ENCODE peak calls at places on chromosomes 6 and 20, in ten cellular contexts. One of them, this sample, is unnamed.
A peak's percentile ranks its signal among the peaks of the same experiment; 100 is the strongest.

GRCh38 chr6:130928993-130929678 is 101.9 kb downstream of the SMLR1 start:
- DNase-seq in astrocyte of the cerebellum: no peak
- DNase-seq in GM12865: no peak
- DNase-seq in body of pancreas: no peak
- DNase-seq in PC-9: peak; percentile 21
- DNase-seq in IMR-90: peak; percentile 91
- DNase-seq in Caco-2: no peak
- DNase-seq in CD4-positive, CD25-positive, alpha-beta regulatory T cell: no peak
- DNase-seq in aorta: no peak
- DNase-seq in left ventricle myocardium inferior: no peak
- DNase-seq in this sample: no peak

GRCh38 chr20:48921883-48922867 is 664 bp downstream of the ARFGEF2 start:
- DNase-seq in astrocyte of the cerebellum: no peak
- DNase-seq in GM12865: no peak
- DNase-seq in body of pancreas: peak; percentile 64
- DNase-seq in PC-9: peak; percentile 71
- DNase-seq in IMR-90: peak; percentile 34
- DNase-seq in Caco-2: peak; percentile 91
- DNase-seq in CD4-positive, CD25-positive, alpha-beta regulatory T cell: no peak
- DNase-seq in aorta: peak; percentile 68
- DNase-seq in left ventricle myocardium inferior: peak; percentile 53
- DNase-seq in this sample: no peak

GRCh38 chr20:40452758-40453157 is 236.3 kb downstream of the MAFB start:
- DNase-seq in astrocyte of the cerebellum: no peak
- DNase-seq in GM12865: no peak
- DNase-seq in body of pancreas: no peak
- DNase-seq in PC-9: no peak
- DNase-seq in IMR-90: no peak
- DNase-seq in Caco-2: no peak
- DNase-seq in CD4-positive, CD25-positive, alpha-beta regulatory T cell: no peak
- DNase-seq in aorta: no peak
- DNase-seq in left ventricle myocardium inferior: no peak
- DNase-seq in this sample: no peak

GRCh38 chr6:13467216-13467600 is 20.2 kb downstream of the GFOD1 start:
- DNase-seq in astrocyte of the cerebellum: no peak
- DNase-seq in GM12865: no peak
- DNase-seq in body of pancreas: no peak
- DNase-seq in PC-9: no peak
- DNase-seq in IMR-90: no peak
- DNase-seq in Caco-2: no peak
- DNase-seq in CD4-positive, CD25-positive, alpha-beta regulatory T cell: no peak
- DNase-seq in aorta: no peak
- DNase-seq in left ventricle myocardium inferior: no peak
- DNase-seq in this sample: no peak

GRCh38 chr20:57062241-57062640 is 204.2 kb downstream of the BMP7 start:
- DNase-seq in astrocyte of the cerebellum: no peak
- DNase-seq in GM12865: no peak
- DNase-seq in body of pancreas: no peak
- DNase-seq in PC-9: no peak
- DNase-seq in IMR-90: no peak
- DNase-seq in Caco-2: no peak
- DNase-seq in CD4-positive, CD25-positive, alpha-beta regulatory T cell: no peak
- DNase-seq in aorta: no peak
- DNase-seq in left ventricle myocardium inferior: no peak
- DNase-seq in this sample: no peak

GRCh38 chr6:107444277-107444676 is 15.1 kb downstream of the PDSS2 start:
- DNase-seq in astrocyte of the cerebellum: no peak
- DNase-seq in GM12865: no peak
- DNase-seq in body of pancreas: no peak
- DNase-seq in PC-9: no peak
- DNase-seq in IMR-90: peak; percentile 15
- DNase-seq in Caco-2: no peak
- DNase-seq in CD4-positive, CD25-positive, alpha-beta regulatory T cell: no peak
- DNase-seq in aorta: no peak
- DNase-seq in left ventricle myocardium inferior: no peak
- DNase-seq in this sample: no peak

GRCh38 chr6:16481680-16482079 is 243.3 kb downstream of the GMPR start:
- DNase-seq in astrocyte of the cerebellum: no peak
- DNase-seq in GM12865: peak; percentile 73
- DNase-seq in body of pancreas: no peak
- DNase-seq in PC-9: no peak
- DNase-seq in IMR-90: no peak
- DNase-seq in Caco-2: no peak
- DNase-seq in CD4-positive, CD25-positive, alpha-beta regulatory T cell: peak; percentile 65
- DNase-seq in aorta: no peak
- DNase-seq in left ventricle myocardium inferior: no peak
- DNase-seq in this sample: peak; percentile 77

GRCh38 chr6:25485820-25486559 is 166.0 kb upstream of the SCGN start:
- DNase-seq in astrocyte of the cerebellum: no peak
- DNase-seq in GM12865: no peak
- DNase-seq in body of pancreas: peak; percentile 51
- DNase-seq in PC-9: no peak
- DNase-seq in IMR-90: no peak
- DNase-seq in Caco-2: no peak
- DNase-seq in CD4-positive, CD25-positive, alpha-beta regulatory T cell: no peak
- DNase-seq in aorta: peak; percentile 52
- DNase-seq in left ventricle myocardium inferior: peak; percentile 66
- DNase-seq in this sample: no peak

GRCh38 chr6:3410385-3411360 is 46.2 kb downstream of the SLC22A23 start:
- DNase-seq in astrocyte of the cerebellum: peak; percentile 49
- DNase-seq in GM12865: peak; percentile 67
- DNase-seq in body of pancreas: peak; percentile 61
- DNase-seq in PC-9: no peak
- DNase-seq in IMR-90: peak; percentile 57
- DNase-seq in Caco-2: peak; percentile 78
- DNase-seq in CD4-positive, CD25-positive, alpha-beta regulatory T cell: peak; percentile 16
- DNase-seq in aorta: peak; percentile 72
- DNase-seq in left ventricle myocardium inferior: no peak
- DNase-seq in this sample: peak; percentile 55

GRCh38 chr20:59253779-59254319 is 46.6 kb upstream of the EDN3 start:
- DNase-seq in astrocyte of the cerebellum: no peak
- DNase-seq in GM12865: no peak
- DNase-seq in body of pancreas: no peak
- DNase-seq in PC-9: no peak
- DNase-seq in IMR-90: no peak
- DNase-seq in Caco-2: no peak
- DNase-seq in CD4-positive, CD25-positive, alpha-beta regulatory T cell: no peak
- DNase-seq in aorta: no peak
- DNase-seq in left ventricle myocardium inferior: no peak
- DNase-seq in this sample: peak; percentile 74

GRCh38 chr20:4726710-4727391 is 5.1 kb downstream of the PRND start:
- DNase-seq in astrocyte of the cerebellum: peak; percentile 16
- DNase-seq in GM12865: peak; percentile 60
- DNase-seq in body of pancreas: no peak
- DNase-seq in PC-9: no peak
- DNase-seq in IMR-90: peak; percentile 82
- DNase-seq in Caco-2: no peak
- DNase-seq in CD4-positive, CD25-positive, alpha-beta regulatory T cell: peak; percentile 33
- DNase-seq in aorta: peak; percentile 67
- DNase-seq in left ventricle myocardium inferior: no peak
- DNase-seq in this sample: peak; percentile 11

GRCh38 chr20:38434310-38434741 is 802 bp downstream of the SNHG17 start:
- DNase-seq in astrocyte of the cerebellum: no peak
- DNase-seq in GM12865: peak; percentile 51
- DNase-seq in body of pancreas: no peak
- DNase-seq in PC-9: no peak
- DNase-seq in IMR-90: peak; percentile 23
- DNase-seq in Caco-2: peak; percentile 59
- DNase-seq in CD4-positive, CD25-positive, alpha-beta regulatory T cell: no peak
- DNase-seq in aorta: peak; percentile 61
- DNase-seq in left ventricle myocardium inferior: no peak
- DNase-seq in this sample: no peak

GRCh38 chr20:35988910-35989463 is 20.6 kb downstream of the CNBD2 start:
- DNase-seq in astrocyte of the cerebellum: no peak
- DNase-seq in GM12865: no peak
- DNase-seq in body of pancreas: no peak
- DNase-seq in PC-9: no peak
- DNase-seq in IMR-90: no peak
- DNase-seq in Caco-2: no peak
- DNase-seq in CD4-positive, CD25-positive, alpha-beta regulatory T cell: no peak
- DNase-seq in aorta: no peak
- DNase-seq in left ventricle myocardium inferior: no peak
- DNase-seq in this sample: no peak

GRCh38 chr6:146546440-146546839 is 2.8 kb downstream of the RAB32 start:
- DNase-seq in astrocyte of the cerebellum: peak; percentile 76
- DNase-seq in GM12865: no peak
- DNase-seq in body of pancreas: peak; percentile 34
- DNase-seq in PC-9: peak; percentile 98
- DNase-seq in IMR-90: peak; percentile 94
- DNase-seq in Caco-2: no peak
- DNase-seq in CD4-positive, CD25-positive, alpha-beta regulatory T cell: no peak
- DNase-seq in aorta: no peak
- DNase-seq in left ventricle myocardium inferior: no peak
- DNase-seq in this sample: no peak
- H3K4me3 ChIP-seq in astrocyte of the cerebellum: no peak overlapping the region
- H3K4me3 ChIP-seq in GM12865: no peak overlapping the region
- H3K4me3 ChIP-seq in body of pancreas: no peak overlapping the region
- H3K4me3 ChIP-seq in PC-9: peak overlapping the region; percentile 96
- H3K4me3 ChIP-seq in IMR-90: no peak overlapping the region
- H3K4me3 ChIP-seq in Caco-2: no peak overlapping the region
- H3K4me3 ChIP-seq in CD4-positive, CD25-positive, alpha-beta regulatory T cell: no peak overlapping the region
- H3K4me3 ChIP-seq in aorta: no peak overlapping the region
- H3K4me3 ChIP-seq in left ventricle myocardium inferior: peak overlapping the region; percentile 85
- H3K4me3 ChIP-seq in this sample: no peak overlapping the region

GRCh38 chr6:38716825-38717224 is 1.7 kb downstream of the DNAH8 start:
- DNase-seq in astrocyte of the cerebellum: no peak
- DNase-seq in GM12865: no peak
- DNase-seq in body of pancreas: no peak
- DNase-seq in PC-9: no peak
- DNase-seq in IMR-90: no peak
- DNase-seq in Caco-2: no peak
- DNase-seq in CD4-positive, CD25-positive, alpha-beta regulatory T cell: no peak
- DNase-seq in aorta: no peak
- DNase-seq in left ventricle myocardium inferior: no peak
- DNase-seq in this sample: no peak

GRCh38 chr6:38719358-38719757 is 4.2 kb downstream of the DNAH8 start:
- DNase-seq in astrocyte of the cerebellum: no peak
- DNase-seq in GM12865: no peak
- DNase-seq in body of pancreas: no peak
- DNase-seq in PC-9: no peak
- DNase-seq in IMR-90: no peak
- DNase-seq in Caco-2: no peak
- DNase-seq in CD4-positive, CD25-positive, alpha-beta regulatory T cell: no peak
- DNase-seq in aorta: no peak
- DNase-seq in left ventricle myocardium inferior: no peak
- DNase-seq in this sample: no peak

GRCh38 chr6:38713812-38714211 is 1.3 kb upstream of the DNAH8 start:
- DNase-seq in astrocyte of the cerebellum: no peak
- DNase-seq in GM12865: peak; percentile 42
- DNase-seq in body of pancreas: no peak
- DNase-seq in PC-9: no peak
- DNase-seq in IMR-90: no peak
- DNase-seq in Caco-2: no peak
- DNase-seq in CD4-positive, CD25-positive, alpha-beta regulatory T cell: no peak
- DNase-seq in aorta: no peak
- DNase-seq in left ventricle myocardium inferior: no peak
- DNase-seq in this sample: peak; percentile 36

GRCh38 chr6:38714239-38715015 is 684 bp upstream of the DNAH8 start:
- DNase-seq in astrocyte of the cerebellum: no peak
- DNase-seq in GM12865: no peak
- DNase-seq in body of pancreas: no peak
- DNase-seq in PC-9: no peak
- DNase-seq in IMR-90: no peak
- DNase-seq in Caco-2: no peak
- DNase-seq in CD4-positive, CD25-positive, alpha-beta regulatory T cell: no peak
- DNase-seq in aorta: no peak
- DNase-seq in left ventricle myocardium inferior: no peak
- DNase-seq in this sample: no peak

GRCh38 chr6:38715016-38715809 is at the start of gene DNAH8:
- DNase-seq in astrocyte of the cerebellum: no peak
- DNase-seq in GM12865: no peak
- DNase-seq in body of pancreas: no peak
- DNase-seq in PC-9: no peak
- DNase-seq in IMR-90: no peak
- DNase-seq in Caco-2: no peak
- DNase-seq in CD4-positive, CD25-positive, alpha-beta regulatory T cell: no peak
- DNase-seq in aorta: no peak
- DNase-seq in left ventricle myocardium inferior: no peak
- DNase-seq in this sample: no peak
- H3K4me3 ChIP-seq in astrocyte of the cerebellum: peak within 1 kb of the TSS; percentile 36
- H3K4me3 ChIP-seq in GM12865: no peak within 1 kb of the TSS
- H3K4me3 ChIP-seq in body of pancreas: no peak within 1 kb of the TSS
- H3K4me3 ChIP-seq in PC-9: no peak within 1 kb of the TSS
- H3K4me3 ChIP-seq in IMR-90: peak within 1 kb of the TSS; percentile 15
- H3K4me3 ChIP-seq in Caco-2: no peak within 1 kb of the TSS
- H3K4me3 ChIP-seq in CD4-positive, CD25-positive, alpha-beta regulatory T cell: no peak within 1 kb of the TSS
- H3K4me3 ChIP-seq in aorta: peak within 1 kb of the TSS; percentile 16
- H3K4me3 ChIP-seq in left ventricle myocardium inferior: peak within 1 kb of the TSS; percentile 59
- H3K4me3 ChIP-seq in this sample: no peak within 1 kb of the TSS

GRCh38 chr6:89939144-89939543 is 44.9 kb downstream of the GJA10 start:
- DNase-seq in astrocyte of the cerebellum: no peak
- DNase-seq in GM12865: no peak
- DNase-seq in body of pancreas: no peak
- DNase-seq in PC-9: no peak
- DNase-seq in IMR-90: no peak
- DNase-seq in Caco-2: no peak
- DNase-seq in CD4-positive, CD25-positive, alpha-beta regulatory T cell: no peak
- DNase-seq in aorta: no peak
- DNase-seq in left ventricle myocardium inferior: no peak
- DNase-seq in this sample: no peak

GRCh38 chr6:89942601-89943000 is 48.3 kb downstream of the GJA10 start:
- DNase-seq in astrocyte of the cerebellum: no peak
- DNase-seq in GM12865: no peak
- DNase-seq in body of pancreas: no peak
- DNase-seq in PC-9: no peak
- DNase-seq in IMR-90: no peak
- DNase-seq in Caco-2: no peak
- DNase-seq in CD4-positive, CD25-positive, alpha-beta regulatory T cell: no peak
- DNase-seq in aorta: no peak
- DNase-seq in left ventricle myocardium inferior: no peak
- DNase-seq in this sample: no peak

GRCh38 chr6:89940225-89941027 is 46.2 kb downstream of the GJA10 start:
- DNase-seq in astrocyte of the cerebellum: peak; percentile 81
- DNase-seq in GM12865: peak; percentile 83
- DNase-seq in body of pancreas: peak; percentile 76
- DNase-seq in PC-9: peak; percentile 47
- DNase-seq in IMR-90: peak; percentile 86
- DNase-seq in Caco-2: peak; percentile 69
- DNase-seq in CD4-positive, CD25-positive, alpha-beta regulatory T cell: peak; percentile 44
- DNase-seq in aorta: peak; percentile 72
- DNase-seq in left ventricle myocardium inferior: peak; percentile 37
- DNase-seq in this sample: peak; percentile 83

GRCh38 chr6:89941847-89942497 is 47.7 kb downstream of the GJA10 start:
- DNase-seq in astrocyte of the cerebellum: no peak
- DNase-seq in GM12865: no peak
- DNase-seq in body of pancreas: no peak
- DNase-seq in PC-9: no peak
- DNase-seq in IMR-90: no peak
- DNase-seq in Caco-2: no peak
- DNase-seq in CD4-positive, CD25-positive, alpha-beta regulatory T cell: no peak
- DNase-seq in aorta: no peak
- DNase-seq in left ventricle myocardium inferior: no peak
- DNase-seq in this sample: no peak

GRCh38 chr6:89941031-89941775 is 46.9 kb downstream of the GJA10 start:
- DNase-seq in astrocyte of the cerebellum: no peak
- DNase-seq in GM12865: no peak
- DNase-seq in body of pancreas: peak; percentile 73
- DNase-seq in PC-9: no peak
- DNase-seq in IMR-90: no peak
- DNase-seq in Caco-2: peak; percentile 6
- DNase-seq in CD4-positive, CD25-positive, alpha-beta regulatory T cell: no peak
- DNase-seq in aorta: no peak
- DNase-seq in left ventricle myocardium inferior: no peak
- DNase-seq in this sample: no peak
- H3K4me3 ChIP-seq in astrocyte of the cerebellum: no peak overlapping the region
- H3K4me3 ChIP-seq in GM12865: no peak overlapping the region
- H3K4me3 ChIP-seq in body of pancreas: no peak overlapping the region
- H3K4me3 ChIP-seq in PC-9: no peak overlapping the region
- H3K4me3 ChIP-seq in IMR-90: no peak overlapping the region
- H3K4me3 ChIP-seq in Caco-2: no peak overlapping the region
- H3K4me3 ChIP-seq in CD4-positive, CD25-positive, alpha-beta regulatory T cell: no peak overlapping the region
- H3K4me3 ChIP-seq in aorta: no peak overlapping the region
- H3K4me3 ChIP-seq in left ventricle myocardium inferior: no peak overlapping the region
- H3K4me3 ChIP-seq in this sample: no peak overlapping the region

GRCh38 chr6:163738725-163739124 is 324.2 kb downstream of the QKI start:
- DNase-seq in astrocyte of the cerebellum: no peak
- DNase-seq in GM12865: peak; percentile 7
- DNase-seq in body of pancreas: no peak
- DNase-seq in PC-9: no peak
- DNase-seq in IMR-90: peak; percentile 55
- DNase-seq in Caco-2: no peak
- DNase-seq in CD4-positive, CD25-positive, alpha-beta regulatory T cell: no peak
- DNase-seq in aorta: no peak
- DNase-seq in left ventricle myocardium inferior: no peak
- DNase-seq in this sample: no peak
- H3K4me3 ChIP-seq in astrocyte of the cerebellum: no peak overlapping the region
- H3K4me3 ChIP-seq in GM12865: no peak overlapping the region
- H3K4me3 ChIP-seq in body of pancreas: no peak overlapping the region
- H3K4me3 ChIP-seq in PC-9: no peak overlapping the region
- H3K4me3 ChIP-seq in IMR-90: no peak overlapping the region
- H3K4me3 ChIP-seq in Caco-2: no peak overlapping the region
- H3K4me3 ChIP-seq in CD4-positive, CD25-positive, alpha-beta regulatory T cell: no peak overlapping the region
- H3K4me3 ChIP-seq in aorta: no peak overlapping the region
- H3K4me3 ChIP-seq in left ventricle myocardium inferior: no peak overlapping the region
- H3K4me3 ChIP-seq in this sample: no peak overlapping the region